ENCODE peak calls at places on chromosomes 11 and 22, in seven cellular contexts. K, I, G, B, U, H and J are unnamed samples.

GRCh38 chr11:93741882-93742226 is 382 bp downstream of the C11orf54 start:
- DNase-seq in I (peak), K (peak), U (no peak), H (no peak), B (peak), G (no peak), J (no peak)

GRCh38 chr22:50047346-50047745 is 10.8 kb downstream of the TTLL8 start:
- DNase-seq in H (no peak), U (no peak), B (no peak), G (no peak), K (no peak), I (no peak), J (no peak)

GRCh38 chr22:29663230-29663826 is 56.5 kb upstream of the CABP7 start:
- DNase-seq in H (no peak), I (no peak), U (no peak), K (no peak), B (no peak), G (no peak), J (no peak)

GRCh38 chr22:36619797-36620390 is 83.7 kb downstream of the CACNG2 start:
- DNase-seq in B (no peak), G (no peak), K (no peak), U (no peak), I (no peak), H (no peak), J (no peak)

GRCh38 chr22:49052023-49052538 is 775.6 kb downstream of the BRD1 start:
- DNase-seq in B (no peak), U (no peak), H (no peak), K (no peak), G (no peak), I (no peak), J (no peak)

GRCh38 chr11:45872513-45873356 is 12.7 kb upstream of the MAPK8IP1 start:
- DNase-seq in K (peak), H (no peak), I (no peak), G (no peak), B (no peak), U (no peak), J (no peak)

GRCh38 chr11:47111318-47111804 is 65.3 kb downstream of the ARFGAP2 start:
- DNase-seq in H (peak), B (no peak), K (no peak), I (no peak), G (no peak), U (no peak), J (no peak)

GRCh38 chr11:96021901-96022650 is 98.2 kb upstream of the MTMR2 start:
- DNase-seq in I (no peak), G (no peak), U (no peak), H (no peak), B (no peak), K (no peak), J (no peak)

GRCh38 chr11:60840711-60841430 is 1.0 kb upstream of the CCDC86 start:
- DNase-seq in K (no peak), H (no peak), B (peak), U (no peak), I (peak), G (peak), J (no peak)

GRCh38 chr11:77250881-77251640 is 50.4 kb downstream of the GDPD4 start:
- DNase-seq in K (no peak), U (no peak), G (no peak), H (no peak), I (no peak), B (no peak), J (no peak)

GRCh38 chr22:50014655-50015401 is 2.3 kb upstream of the IL17REL start:
- DNase-seq in I (peak), H (no peak), G (no peak), B (peak), U (no peak), K (no peak), J (no peak)

GRCh38 chr11:46504817-46505613 is 88.8 kb downstream of the AMBRA1 start:
- DNase-seq in I (no peak), U (no peak), B (no peak), K (no peak), G (no peak), H (no peak), J (no peak)

GRCh38 chr11:122746050-122746478 is 90.5 kb downstream of the UBASH3B start:
- DNase-seq in H (peak), B (peak), U (no peak), I (no peak), G (no peak), K (no peak), J (no peak)
- H3K4me3 ChIP-seq in H (no peak), B (no peak), U (no peak), I (no peak), G (no peak), K (no peak), J (no peak)

GRCh38 chr11:102604011-102604410 is 21.1 kb downstream of the MMP20 start:
- DNase-seq in K (no peak), U (no peak), B (no peak), H (no peak), G (no peak), I (no peak), J (no peak)

GRCh38 chr11:102600666-102601065 is 24.5 kb downstream of the MMP20 start:
- DNase-seq in G (no peak), H (no peak), U (no peak), K (no peak), B (no peak), I (no peak), J (no peak)

GRCh38 chr11:102603576-102603975 is 21.6 kb downstream of the MMP20 start:
- DNase-seq in B (no peak), U (no peak), G (no peak), I (no peak), K (no peak), H (no peak), J (no peak)

GRCh38 chr11:102604875-102605274 is 20.3 kb downstream of the MMP20 start:
- DNase-seq in G (no peak), B (no peak), I (no peak), U (no peak), K (no peak), H (no peak), J (no peak)

DNA sequence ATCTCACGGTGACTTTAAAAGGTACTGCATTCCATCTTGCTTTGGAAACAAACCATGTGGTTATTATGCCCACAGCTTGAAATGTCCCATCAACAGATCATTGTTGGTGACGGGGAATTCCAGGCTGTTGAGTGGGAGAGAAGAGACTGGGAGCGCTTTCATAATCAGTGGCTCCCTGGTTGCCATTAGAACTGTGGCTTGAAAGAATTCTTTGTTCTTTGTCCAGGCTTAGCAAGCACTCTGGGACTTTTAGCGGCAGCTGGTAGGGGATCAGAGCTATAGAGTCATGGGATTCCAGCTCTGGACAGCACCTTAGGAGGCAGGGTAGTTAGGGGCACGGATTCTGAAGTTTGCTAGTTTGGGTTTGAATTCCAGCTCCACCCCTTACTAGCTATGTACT is 22.0 kb downstream of the MMP20 start:
- DNase-seq in B (no peak), K (no peak), G (no peak), U (no peak), H (no peak), I (no peak), J (no peak)
- TF ChIP-seq EP300 in B (no peak), K (no peak), G (no peak), U (no peak), H (no peak), I (no peak), J (no peak)

GRCh38 chr11:103585911-103586310 is 450.5 kb upstream of the DDI1 start:
- DNase-seq in H (no peak), I (no peak), G (no peak), B (no peak), K (no peak), U (no peak), J (no peak)

GRCh38 chr11:103582351-103582909 is 454.0 kb upstream of the DDI1 start:
- DNase-seq in H (no peak), B (no peak), I (no peak), K (no peak), U (no peak), G (no peak), J (no peak)

GRCh38 chr11:103585401-103585800 is 451.0 kb upstream of the DDI1 start:
- DNase-seq in G (no peak), U (no peak), H (no peak), I (no peak), K (no peak), B (no peak), J (no peak)

GRCh38 chr11:103581680-103582265 is 454.7 kb upstream of the DDI1 start:
- DNase-seq in B (no peak), U (no peak), H (no peak), K (no peak), I (no peak), G (no peak), J (no peak)

GRCh38 chr11:103584021-103584420 is 452.4 kb upstream of the DDI1 start:
- DNase-seq in H (no peak), G (no peak), U (no peak), K (no peak), I (no peak), B (no peak), J (no peak)
- H3K4me3 ChIP-seq in H (no peak), G (no peak), U (no peak), K (no peak), I (no peak), B (no peak), J (no peak)

GRCh38 chr22:24420072-24420976 is 7.1 kb upstream of the ADORA2A start:
- DNase-seq in G (no peak), K (no peak), H (no peak), B (no peak), I (peak), U (peak), J (no peak)
- TF ChIP-seq EP300 in G (no peak), K (no peak), H (no peak), B (no peak), I (no peak), U (no peak), J (no peak)

GRCh38 chr11:128692750-128693578 is 908 bp upstream of the FLI1 start:
- DNase-seq in U (peak), G (no peak), I (no peak), H (no peak), B (peak), K (no peak), J (no peak)
- H3K4me3 ChIP-seq in U (peak), G (peak), I (peak), H (peak), B (peak), K (peak), J (peak)

GRCh38 chr11:110711448-110711775 is 825 bp downstream of the ARHGAP20 start:
- DNase-seq in B (no peak), I (no peak), U (peak), H (no peak), K (no peak), G (no peak), J (no peak)
- TF ChIP-seq EP300 in B (no peak), I (no peak), U (no peak), H (no peak), K (no peak), G (no peak), J (no peak)

GRCh38 chr22:31287818-31288495 is 4.3 kb downstream of the PIK3IP1 start:
- DNase-seq in B (no peak), I (peak), G (no peak), H (no peak), K (no peak), U (no peak), J (no peak)

GRCh38 chr22:31289335-31289734 is 3.0 kb downstream of the PIK3IP1 start:
- DNase-seq in H (no peak), G (no peak), K (peak), U (no peak), B (peak), I (peak), J (no peak)

GRCh38 chr22:31286360-31287255 is 5.7 kb downstream of the PIK3IP1 start:
- DNase-seq in U (no peak), H (no peak), B (peak), I (peak), G (no peak), K (no peak), J (no peak)

GRCh38 chr22:31290494-31291402 is 1.5 kb downstream of the PIK3IP1 start:
- DNase-seq in B (peak), K (peak), H (peak), I (peak), G (peak), U (peak), J (peak)

GRCh38 chr22:31288496-31289235 is 3.6 kb downstream of the PIK3IP1 start:
- DNase-seq in U (no peak), G (no peak), H (no peak), I (peak), B (no peak), K (no peak), J (no peak)
- H3K4me3 ChIP-seq in U (peak), G (no peak), H (no peak), I (peak), B (no peak), K (no peak), J (no peak)

GRCh38 chr11:89016214-89016613 is 49.6 kb downstream of the GRM5 start:
- DNase-seq in U (no peak), B (no peak), I (no peak), H (no peak), G (no peak), K (no peak), J (no peak)
- TF ChIP-seq EP300 in U (no peak), B (no peak), I (no peak), H (no peak), G (no peak), K (no peak), J (no peak)

GRCh38 chr22:19103881-19104821 is 18.1 kb downstream of the DGCR2 start:
- DNase-seq in G (no peak), I (peak), H (no peak), K (no peak), B (no peak), U (no peak), J (no peak)
- H3K4me3 ChIP-seq in G (no peak), I (no peak), H (no peak), K (no peak), B (no peak), U (no peak), J (no peak)